ENCODE peak calls at places on chromosomes 16 and 17, in seven cellular contexts. E is stimulated activated CD4-positive, alpha-beta T cell treated with anti-CD3 and anti-CD28 coated beads, Interleukin-15, amount 100 ng/mL, for 24 hours; L is activated naive CD8-positive, alpha-beta T cell treated with anti-CD3 and anti-CD28 coated beads, Interleukin-2, amount 50 U/mL, for 24 hours; G is PC-9; Y is dorsolateral prefrontal cortex; P is cardiac fibroblast; H is smooth muscle cell of the brain vasculature. X is an unnamed sample.

GRCh38 chr16:64478258-64478906 is 643.5 kb downstream of the CDH11 start:
- DNase-seq in G (no peak), Y (no peak), P (peak; percentile 82), E (no peak), H (peak; percentile 77), L (no peak), X (no peak)

GRCh38 chr17:30929081-30929633 is 7.4 kb downstream of the ADAP2 start:
- DNase-seq in P (no peak), Y (no peak), L (no peak), H (no peak), G (no peak), E (no peak), X (no peak)

GRCh38 chr16:11566398-11566797 is 20.3 kb downstream of the LITAF start:
- DNase-seq in Y (peak; percentile 18), H (no peak), L (no peak), G (no peak), P (no peak), E (no peak), X (no peak)

GRCh38 chr17:12068946-12069345 is 48.3 kb downstream of the MAP2K4 start:
- DNase-seq in Y (no peak), P (no peak), E (no peak), G (no peak), L (no peak), H (no peak), X (no peak)

GRCh38 chr16:89540557-89540956 is 19.9 kb upstream of the RPL13 start:
- DNase-seq in H (no peak), P (no peak), G (no peak), Y (no peak), L (no peak), E (no peak), X (no peak)

GRCh38 chr16:52068447-52069074 is 478.4 kb downstream of the TOX3 start:
- DNase-seq in H (no peak), G (no peak), L (no peak), E (no peak), P (peak; percentile 9), Y (peak; percentile 62), X (peak; percentile 88)

GRCh38 chr17:27578718-27579085 is 52.3 kb upstream of the LGALS9 start:
- DNase-seq in H (no peak), E (peak; percentile 79), G (no peak), L (peak; percentile 70), Y (no peak), P (peak; percentile 45), X (no peak)

GRCh38 chr17:76538281-76538931 is 897 bp upstream of the CYGB start:
- DNase-seq in E (no peak), P (no peak), G (no peak), Y (no peak), L (no peak), H (no peak), X (no peak)

GRCh38 chr17:42169351-42169750 is 11.6 kb downstream of the KCNH4 start:
- DNase-seq in Y (no peak), E (no peak), P (no peak), G (no peak), L (no peak), H (no peak), X (no peak)

GRCh38 chr16:65737831-65738230 is 616.0 kb upstream of the CDH11 start:
- DNase-seq in E (no peak), G (no peak), H (no peak), Y (no peak), P (no peak), L (no peak), X (peak; percentile 12)

GRCh38 chr16:50861926-50862325 is 120.0 kb downstream of the CYLD start:
- DNase-seq in H (peak; percentile 17), P (peak; percentile 52), L (no peak), G (no peak), E (no peak), Y (no peak), X (no peak)

GRCh38 chr16:52812945-52813556 is 239.6 kb downstream of the CHD9NB start:
- DNase-seq in L (no peak), P (peak; percentile 75), G (no peak), H (peak; percentile 2), Y (no peak), E (no peak), X (no peak)

GRCh38 chr16:51151435-51151950 is 423 bp upstream of the SALL1 start:
- DNase-seq in P (peak; percentile 13), H (no peak), E (no peak), G (no peak), L (no peak), Y (peak; percentile 90), X (peak; percentile 72)

GRCh38 chr17:42795061-42795460 is 3.4 kb downstream of the COA3 start:
- DNase-seq in G (no peak), L (no peak), P (no peak), E (no peak), H (no peak), Y (no peak), X (no peak)

GRCh38 chr16:4316103-4316731 is 350 bp downstream of the GLIS2 start:
- DNase-seq in H (no peak), L (no peak), Y (no peak), P (peak; percentile 31), E (no peak), G (peak; percentile 42), X (no peak)

GRCh38 chr16:16073884-16074781 is 124.7 kb downstream of the ABCC1 start:
- DNase-seq in G (peak; percentile 99), Y (no peak), E (no peak), P (peak; percentile 69), L (no peak), H (peak; percentile 36), X (no peak)

GRCh38 chr16:3158014-3158497 is 23.2 kb downstream of the ZNF213 start:
- DNase-seq in L (no peak), E (no peak), H (no peak), P (no peak), Y (no peak), G (no peak), X (no peak)

GRCh38 chr16:15856901-15857778 is at the start of gene MYH11:
- DNase-seq in Y (no peak), G (no peak), E (no peak), L (no peak), H (no peak), P (peak; percentile 14), X (no peak)

GRCh38 chr17:47800686-47801085 is 20.9 kb downstream of the OSBPL7 start:
- DNase-seq in E (no peak), H (no peak), L (no peak), Y (no peak), P (no peak), G (no peak), X (no peak)

GRCh38 chr16:4323845-4324478 is 8.1 kb downstream of the GLIS2 start:
- DNase-seq in E (peak; percentile 1), G (no peak), P (peak; percentile 54), Y (no peak), H (no peak), L (no peak), X (no peak)

GRCh38 chr16:14341324-14342225 is 270.5 kb downstream of the MRTFB start:
- DNase-seq in G (no peak), Y (no peak), L (no peak), P (no peak), H (no peak), E (no peak), X (no peak)

GRCh38 chr16:19781196-19781595 is 63.1 kb downstream of the IQCK start:
- DNase-seq in H (no peak), Y (no peak), L (no peak), G (no peak), E (no peak), P (peak; percentile 24), X (no peak)

GRCh38 chr17:41392278-41392677 is 5.1 kb downstream of the KRT31 start:
- DNase-seq in G (no peak), E (no peak), L (no peak), P (peak; percentile 50), H (no peak), Y (no peak), X (no peak)

GRCh38 chr17:51590071-51590470 is 329.7 kb downstream of the UTP18 start:
- DNase-seq in E (no peak), H (no peak), L (no peak), G (no peak), Y (no peak), P (no peak), X (peak; percentile 45)

GRCh38 chr17:10702574-10702973 is 5.2 kb downstream of the ADPRM start:
- DNase-seq in L (no peak), E (no peak), G (no peak), H (no peak), P (peak; percentile 55), Y (no peak), X (no peak)

GRCh38 chr17:77865716-77866115 is 92.8 kb upstream of the TNRC6C start:
- DNase-seq in Y (no peak), G (no peak), P (no peak), E (no peak), L (no peak), H (no peak), X (no peak)

X was measured in NCI-H510A treated with DMSO at 0.1 percent for 48 hours.